ENCODE peak calls at places on chromosomes 3 and 15, in eight cellular contexts. Y, Z, O, H, D, M, Q and W are unnamed samples. For H3K4me1, the result is how much of the 10 kb centered on the place peaks cover.

GRCh38 chr3:48039487-48040190 is 23.4 kb upstream of the MAP4 start:
- DNase-seq in H (no peak), Y (no peak), O (no peak), Z (peak), Q (peak), M (no peak), D (peak), W (no peak)

GRCh38 chr15:72319985-72320671 is at the start of gene CELF6:
- DNase-seq in H (peak), D (no peak), Y (peak), M (peak), O (peak), Q (no peak), Z (peak), W (peak)

GRCh38 chr15:100732359-100733055 is 130.1 kb downstream of the ASB7 start:
- DNase-seq in H (peak), Z (no peak), D (no peak), Q (no peak), Y (no peak), O (no peak), M (no peak), W (no peak)

GRCh38 chr3:31629054-31629453 is 96.3 kb downstream of the STT3B start:
- DNase-seq in D (no peak), Q (no peak), Z (no peak), Y (no peak), M (no peak), H (no peak), O (no peak), W (no peak)

GRCh38 chr15:73273181-73274002 is 95.4 kb downstream of the HCN4 start:
- DNase-seq in D (peak), Q (peak), M (no peak), H (peak), Y (peak), Z (peak), O (peak), W (no peak)

GRCh38 chr3:42115946-42116345 is 24.8 kb downstream of the TRAK1 start:
- DNase-seq in Y (no peak), H (no peak), Q (no peak), Z (no peak), O (no peak), M (no peak), D (no peak), W (peak)

GRCh38 chr3:67610458-67610857 is 44.0 kb downstream of the SUCLG2 start:
- DNase-seq in O (no peak), Z (peak), D (no peak), H (no peak), Y (no peak), Q (peak), M (no peak), W (no peak)

GRCh38 chr3:53236112-53236841 is 19.5 kb downstream of the TKT start:
- DNase-seq in Q (peak), Z (peak), D (peak), Y (no peak), H (no peak), O (peak), M (peak), W (peak)

GRCh38 chr3:54756330-54756731 is 171.5 kb downstream of the LRTM1 start:
- DNase-seq in M (no peak), D (no peak), Q (no peak), Y (no peak), Z (no peak), H (no peak), O (no peak), W (no peak)

GRCh38 chr15:80596521-80596976 is 98.6 kb upstream of the ABHD17C start:
- DNase-seq in O (no peak), M (no peak), D (peak), Y (no peak), Z (no peak), Q (peak), H (no peak), W (no peak)

GRCh38 chr3:45560270-45561020 is 34.1 kb upstream of the LIMD1 start:
- DNase-seq in Y (no peak), D (no peak), M (no peak), Q (no peak), H (no peak), O (peak), Z (peak), W (no peak)

GRCh38 chr15:90184786-90185704 is 16.1 kb upstream of the SEMA4B start:
- DNase-seq in Q (peak), M (peak), H (peak), O (peak), Y (peak), Z (no peak), D (no peak), W (peak)
- H3K4me1 ChIP-seq in Q (under half), M (under half), H (under half), O (half or more), Y (under half), Z (under half), D (under half), W (under half)

GRCh38 chr15:101813803-101814534 is 2.0 kb downstream of the OR4F15 start:
- DNase-seq in O (no peak), D (no peak), Y (no peak), Q (no peak), M (no peak), H (no peak), Z (no peak), W (no peak)
- TF ChIP-seq POLR2AphosphoS5 in O (no peak), D (no peak), Y (no peak), Q (no peak), M (no peak), H (no peak), Z (no peak), W (no peak)

DNA sequence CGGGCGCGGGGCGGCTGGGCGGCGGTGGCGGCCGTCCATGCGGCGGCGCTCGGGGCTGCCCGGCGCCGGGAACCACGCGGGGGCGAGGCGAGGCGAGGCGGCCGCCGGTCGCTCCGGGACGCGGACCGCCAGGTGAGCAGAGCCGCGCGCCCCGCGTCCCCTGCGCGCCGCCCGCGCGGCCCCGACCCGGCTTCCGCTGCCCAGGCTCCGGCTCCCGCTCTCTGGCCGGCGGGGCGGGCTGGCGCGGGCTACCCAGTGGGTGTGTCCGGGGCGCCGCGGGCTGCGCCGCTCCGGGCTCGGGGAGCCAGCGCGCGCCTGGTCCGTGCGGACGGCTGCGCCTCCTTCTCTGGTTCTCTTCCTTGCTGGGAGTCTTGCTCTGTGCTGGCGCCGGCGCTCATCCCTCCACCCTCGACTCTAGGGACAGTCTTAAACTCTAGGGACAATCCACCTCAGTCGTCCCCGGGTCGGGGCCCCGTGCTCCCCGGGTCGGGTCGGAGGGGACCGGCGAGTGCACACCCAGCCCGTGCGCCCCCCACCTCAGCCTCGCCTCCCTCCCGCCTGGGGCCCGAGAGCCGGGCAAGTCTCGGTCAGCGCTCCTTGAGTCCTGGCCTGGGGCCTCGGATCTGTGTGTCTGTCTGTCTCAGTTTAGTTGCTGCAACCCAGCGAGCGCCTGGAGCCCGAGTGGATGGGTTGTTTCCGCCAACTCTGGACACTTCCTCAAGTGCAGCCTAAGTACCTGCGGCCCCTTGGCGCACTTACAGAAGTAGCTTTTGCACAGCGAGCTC is 488 bp downstream of the THSD4 start:
- DNase-seq in Z (no peak), Y (peak), H (peak), M (no peak), Q (no peak), D (no peak), O (no peak), W (peak)
- H3K4me3 ChIP-seq in Z (peak), Y (peak), H (peak), M (peak), Q (peak), D (peak), O (peak), W (peak)

GRCh38 chr15:51727141-51727897 is 10.1 kb downstream of the LYSMD2 start:
- DNase-seq in M (no peak), Y (peak), H (no peak), D (no peak), Q (peak), Z (no peak), O (no peak), W (no peak)

GRCh38 chr15:51721199-51721960 is 16.1 kb downstream of the LYSMD2 start:
- DNase-seq in O (no peak), H (no peak), D (no peak), Z (peak), Y (no peak), Q (no peak), M (no peak), W (no peak)

GRCh38 chr15:51726302-51727073 is 11.0 kb downstream of the LYSMD2 start:
- DNase-seq in M (no peak), H (peak), Y (peak), Q (peak), Z (no peak), D (peak), O (peak), W (no peak)

GRCh38 chr15:51724673-51725072 is 12.8 kb downstream of the LYSMD2 start:
- DNase-seq in O (no peak), H (no peak), Y (no peak), M (no peak), D (no peak), Z (peak), Q (no peak), W (no peak)

GRCh38 chr15:51724199-51724598 is 13.3 kb downstream of the LYSMD2 start:
- DNase-seq in H (no peak), O (no peak), Y (no peak), Z (no peak), D (no peak), Q (no peak), M (no peak), W (no peak)
- H3K4me1 ChIP-seq in H (under half), O (under half), Y (under half), Z (under half), D (under half), Q (under half), M (under half), W (under half)

DNA sequence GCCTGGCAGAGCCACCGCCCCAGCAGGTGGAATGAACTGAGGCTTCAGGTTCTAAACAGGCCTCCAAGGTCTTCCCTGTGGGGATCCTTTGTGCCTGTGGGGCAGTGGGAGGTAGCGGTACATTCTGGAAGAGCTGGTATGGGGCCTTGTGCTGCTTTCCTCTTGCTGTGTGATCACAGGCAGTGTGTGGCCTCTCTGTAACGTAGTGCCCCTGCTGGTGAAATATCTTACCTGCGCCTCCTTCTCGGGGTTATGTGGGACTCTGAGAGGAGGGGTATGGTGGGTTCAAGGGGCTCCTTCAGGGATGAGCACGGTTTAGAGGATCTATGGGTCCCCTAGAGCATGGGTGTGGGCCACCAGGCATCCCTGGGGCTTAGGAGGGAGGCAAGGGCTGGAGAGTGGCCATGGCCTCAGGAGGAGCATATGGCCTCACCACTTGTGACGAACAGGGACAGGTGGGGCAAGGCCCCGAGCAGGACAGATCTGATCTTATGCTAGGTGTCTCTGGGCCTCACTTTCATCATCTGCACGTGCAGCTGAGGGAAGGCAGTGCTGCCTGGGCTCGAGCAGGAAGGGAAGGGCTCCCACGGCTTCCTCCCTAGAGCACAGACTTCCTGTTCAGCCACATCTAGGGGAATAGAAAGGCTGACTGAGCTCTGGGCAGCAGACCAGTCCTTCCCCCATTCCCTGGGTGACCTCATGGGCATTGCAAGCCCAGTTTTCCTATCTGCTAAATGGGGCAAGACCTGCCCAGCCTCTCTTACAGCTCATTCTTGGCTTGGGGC is 1.9 kb upstream of the ALS2CL start:
- DNase-seq in Z (peak), M (peak), O (peak), Y (peak), Q (no peak), H (peak), D (no peak), W (no peak)
- TF ChIP-seq POLR2AphosphoS5 in Z (peak), M (peak), O (no peak), Y (no peak), Q (no peak), H (no peak), D (no peak), W (peak)

GRCh38 chr3:125051205-125051604 is 4.6 kb downstream of the HEG1 start:
- DNase-seq in Y (no peak), Z (no peak), Q (no peak), O (no peak), H (no peak), M (no peak), D (no peak), W (no peak)

GRCh38 chr3:125052671-125053303 is 3.0 kb downstream of the HEG1 start:
- DNase-seq in Z (peak), O (no peak), M (peak), Y (no peak), D (no peak), Q (peak), H (no peak), W (no peak)

GRCh38 chr3:125053304-125053699 is 2.5 kb downstream of the HEG1 start:
- DNase-seq in M (peak), H (no peak), Y (no peak), Q (no peak), Z (no peak), D (no peak), O (no peak), W (no peak)

GRCh38 chr3:125050486-125051172 is 5.2 kb downstream of the HEG1 start:
- DNase-seq in M (no peak), O (no peak), Y (no peak), Z (no peak), D (no peak), Q (no peak), H (no peak), W (no peak)

DNA sequence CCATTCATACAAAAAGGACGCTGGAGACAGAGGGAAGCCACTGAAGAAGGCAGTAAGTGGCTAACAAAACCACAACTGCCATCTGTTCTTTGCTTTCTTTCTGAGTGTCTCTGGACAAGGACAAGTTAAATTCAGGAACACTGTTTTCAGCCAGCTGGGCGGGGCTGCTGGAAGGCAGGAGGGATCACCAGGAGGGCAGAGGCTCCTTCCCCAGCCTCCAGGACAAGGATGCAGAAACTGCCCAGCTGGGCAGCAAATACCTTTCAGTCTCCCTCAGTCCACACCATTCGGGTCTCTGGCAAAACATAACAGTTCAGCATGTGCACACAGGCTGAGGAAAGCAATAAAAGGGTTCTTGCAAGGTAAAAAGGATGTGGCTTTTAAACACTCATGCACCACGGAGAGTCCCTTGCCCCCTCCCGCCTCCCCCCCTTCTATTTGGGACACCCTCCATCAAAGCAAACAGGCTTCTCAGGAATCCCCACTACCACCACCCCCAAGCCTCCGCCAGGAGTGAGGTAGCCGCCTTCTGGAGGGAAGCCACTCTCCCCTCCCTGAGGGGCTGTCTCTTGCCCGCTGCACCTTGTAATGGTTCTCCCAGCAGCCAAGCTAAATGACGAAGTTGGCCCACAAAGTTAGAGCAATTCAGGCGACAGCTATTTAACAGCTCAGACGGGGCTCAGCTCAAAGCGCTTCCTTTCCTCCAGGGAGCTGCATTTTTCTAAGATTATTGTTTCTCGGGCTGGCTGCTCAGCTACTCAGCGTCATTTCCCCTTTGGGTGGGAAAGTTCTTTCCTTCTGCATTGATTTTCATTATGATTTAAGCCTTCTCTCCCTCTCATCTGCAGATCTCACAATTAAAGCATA is 3.8 kb downstream of the HEG1 start:
- DNase-seq in D (no peak), Q (no peak), M (peak), O (peak), H (peak), Y (no peak), Z (peak), W (no peak)
- H3K4me3 ChIP-seq in D (no peak), Q (no peak), M (peak), O (no peak), H (no peak), Y (peak), Z (no peak), W (peak)